ENCODE peak calls at places on chromosomes 13 and 19, in eight cellular contexts. One of them, this sample, is unnamed.

GRCh38 chr13:76697277-76697676 is 188.9 kb downstream of the KCTD12 start:
- DNase-seq in GF-D8: no peak
- DNase-seq in Ammon's horn: no peak
- DNase-seq in progenitor cell of endocrine pancreas: no peak
- DNase-seq in NCI-H1417: no peak
- DNase-seq in activated CD8-positive, alpha-beta memory T cell treated with anti-CD3 and anti-CD28 coated beads, Interleukin-2, amount 10 ng/mL, durations not matched to agents 7 days and 5 days: no peak
- DNase-seq in AG08395: no peak
- DNase-seq in ELR: no peak
- DNase-seq in this sample: no peak

GRCh38 chr19:3175761-3176714 is 2.5 kb upstream of the S1PR4 start:
- DNase-seq in ELR: peak; percentile 94
- DNase-seq in GF-D8: no peak
- DNase-seq in Ammon's horn: no peak
- DNase-seq in NCI-H1417: peak; percentile 27
- DNase-seq in AG08395: peak; percentile 31
- DNase-seq in activated CD8-positive, alpha-beta memory T cell treated with anti-CD3 and anti-CD28 coated beads, Interleukin-2, amount 10 ng/mL, durations not matched to agents 7 days and 5 days: no peak
- DNase-seq in progenitor cell of endocrine pancreas: no peak
- DNase-seq in this sample: no peak

GRCh38 chr19:58356236-58356970 is 3.1 kb upstream of the A1BG start:
- DNase-seq in AG08395: no peak
- DNase-seq in GF-D8: no peak
- DNase-seq in ELR: no peak
- DNase-seq in Ammon's horn: no peak
- DNase-seq in progenitor cell of endocrine pancreas: no peak
- DNase-seq in NCI-H1417: no peak
- DNase-seq in activated CD8-positive, alpha-beta memory T cell treated with anti-CD3 and anti-CD28 coated beads, Interleukin-2, amount 10 ng/mL, durations not matched to agents 7 days and 5 days: peak; percentile 71
- DNase-seq in this sample: no peak

GRCh38 chr13:93727301-93728141 is 500.9 kb downstream of the GPC6 start:
- DNase-seq in Ammon's horn: no peak
- DNase-seq in GF-D8: no peak
- DNase-seq in progenitor cell of endocrine pancreas: no peak
- DNase-seq in NCI-H1417: no peak
- DNase-seq in activated CD8-positive, alpha-beta memory T cell treated with anti-CD3 and anti-CD28 coated beads, Interleukin-2, amount 10 ng/mL, durations not matched to agents 7 days and 5 days: no peak
- DNase-seq in ELR: peak; percentile 60
- DNase-seq in AG08395: peak; percentile 15
- DNase-seq in this sample: no peak

GRCh38 chr13:97116754-97117153 is 105.4 kb upstream of the MBNL2 start:
- DNase-seq in AG08395: peak; percentile 62
- DNase-seq in ELR: peak; percentile 38
- DNase-seq in Ammon's horn: peak; percentile 62
- DNase-seq in GF-D8: no peak
- DNase-seq in progenitor cell of endocrine pancreas: no peak
- DNase-seq in NCI-H1417: peak; percentile 68
- DNase-seq in activated CD8-positive, alpha-beta memory T cell treated with anti-CD3 and anti-CD28 coated beads, Interleukin-2, amount 10 ng/mL, durations not matched to agents 7 days and 5 days: no peak
- DNase-seq in this sample: peak; percentile 42

GRCh38 chr19:13732337-13732736 is 32.0 kb upstream of the MRI1 start:
- DNase-seq in activated CD8-positive, alpha-beta memory T cell treated with anti-CD3 and anti-CD28 coated beads, Interleukin-2, amount 10 ng/mL, durations not matched to agents 7 days and 5 days: no peak
- DNase-seq in progenitor cell of endocrine pancreas: no peak
- DNase-seq in GF-D8: no peak
- DNase-seq in Ammon's horn: no peak
- DNase-seq in ELR: no peak
- DNase-seq in AG08395: no peak
- DNase-seq in NCI-H1417: peak; percentile 18
- DNase-seq in this sample: no peak

GRCh38 chr13:112693831-112694497 is 4.1 kb downstream of the ATP11A start:
- DNase-seq in activated CD8-positive, alpha-beta memory T cell treated with anti-CD3 and anti-CD28 coated beads, Interleukin-2, amount 10 ng/mL, durations not matched to agents 7 days and 5 days: no peak
- DNase-seq in GF-D8: peak; percentile 56
- DNase-seq in Ammon's horn: peak; percentile 50
- DNase-seq in NCI-H1417: no peak
- DNase-seq in progenitor cell of endocrine pancreas: no peak
- DNase-seq in ELR: peak; percentile 32
- DNase-seq in AG08395: peak; percentile 79
- DNase-seq in this sample: no peak

GRCh38 chr19:49879243-49879960 is 1.9 kb downstream of the TBC1D17 start:
- DNase-seq in AG08395: no peak
- DNase-seq in GF-D8: no peak
- DNase-seq in activated CD8-positive, alpha-beta memory T cell treated with anti-CD3 and anti-CD28 coated beads, Interleukin-2, amount 10 ng/mL, durations not matched to agents 7 days and 5 days: no peak
- DNase-seq in Ammon's horn: no peak
- DNase-seq in progenitor cell of endocrine pancreas: no peak
- DNase-seq in NCI-H1417: no peak
- DNase-seq in ELR: no peak
- DNase-seq in this sample: no peak

GRCh38 chr19:661427-662196 is 1.4 kb downstream of the RNF126 start:
- DNase-seq in Ammon's horn: no peak
- DNase-seq in progenitor cell of endocrine pancreas: no peak
- DNase-seq in NCI-H1417: no peak
- DNase-seq in AG08395: peak; percentile 46
- DNase-seq in GF-D8: peak; percentile 40
- DNase-seq in ELR: peak; percentile 28
- DNase-seq in activated CD8-positive, alpha-beta memory T cell treated with anti-CD3 and anti-CD28 coated beads, Interleukin-2, amount 10 ng/mL, durations not matched to agents 7 days and 5 days: peak; percentile 83
- DNase-seq in this sample: no peak

GRCh38 chr19:52910648-52911047 is 12.6 kb downstream of the ZNF888 start:
- DNase-seq in Ammon's horn: no peak
- DNase-seq in ELR: no peak
- DNase-seq in progenitor cell of endocrine pancreas: no peak
- DNase-seq in AG08395: no peak
- DNase-seq in NCI-H1417: no peak
- DNase-seq in activated CD8-positive, alpha-beta memory T cell treated with anti-CD3 and anti-CD28 coated beads, Interleukin-2, amount 10 ng/mL, durations not matched to agents 7 days and 5 days: no peak
- DNase-seq in GF-D8: no peak
- DNase-seq in this sample: no peak

GRCh38 chr13:24228852-24229458 is 68.4 kb downstream of the SPATA13 start:
- DNase-seq in GF-D8: peak; percentile 13
- DNase-seq in ELR: peak; percentile 78
- DNase-seq in Ammon's horn: peak; percentile 89
- DNase-seq in NCI-H1417: peak; percentile 61
- DNase-seq in activated CD8-positive, alpha-beta memory T cell treated with anti-CD3 and anti-CD28 coated beads, Interleukin-2, amount 10 ng/mL, durations not matched to agents 7 days and 5 days: peak; percentile 61
- DNase-seq in progenitor cell of endocrine pancreas: no peak
- DNase-seq in AG08395: peak; percentile 69
- DNase-seq in this sample: peak; percentile 64

GRCh38 chr13:113935081-113935511 is 38.8 kb downstream of the C13orf46 start:
- DNase-seq in Ammon's horn: no peak
- DNase-seq in progenitor cell of endocrine pancreas: no peak
- DNase-seq in AG08395: no peak
- DNase-seq in activated CD8-positive, alpha-beta memory T cell treated with anti-CD3 and anti-CD28 coated beads, Interleukin-2, amount 10 ng/mL, durations not matched to agents 7 days and 5 days: no peak
- DNase-seq in GF-D8: no peak
- DNase-seq in NCI-H1417: no peak
- DNase-seq in ELR: no peak
- DNase-seq in this sample: no peak

GRCh38 chr19:40489882-40490230 is 23.1 kb downstream of the SPTBN4 start:
- DNase-seq in Ammon's horn: no peak
- DNase-seq in AG08395: no peak
- DNase-seq in GF-D8: no peak
- DNase-seq in ELR: no peak
- DNase-seq in progenitor cell of endocrine pancreas: no peak
- DNase-seq in NCI-H1417: no peak
- DNase-seq in activated CD8-positive, alpha-beta memory T cell treated with anti-CD3 and anti-CD28 coated beads, Interleukin-2, amount 10 ng/mL, durations not matched to agents 7 days and 5 days: no peak
- DNase-seq in this sample: no peak

GRCh38 chr19:49161987-49162386 is 4.4 kb downstream of the TRPM4 start:
- DNase-seq in progenitor cell of endocrine pancreas: no peak
- DNase-seq in ELR: peak; percentile 48
- DNase-seq in activated CD8-positive, alpha-beta memory T cell treated with anti-CD3 and anti-CD28 coated beads, Interleukin-2, amount 10 ng/mL, durations not matched to agents 7 days and 5 days: no peak
- DNase-seq in AG08395: no peak
- DNase-seq in Ammon's horn: no peak
- DNase-seq in NCI-H1417: no peak
- DNase-seq in GF-D8: no peak
- DNase-seq in this sample: no peak

GRCh38 chr13:102517959-102518358 is 78.8 kb upstream of the TPP2 start:
- DNase-seq in ELR: peak; percentile 6
- DNase-seq in NCI-H1417: no peak
- DNase-seq in activated CD8-positive, alpha-beta memory T cell treated with anti-CD3 and anti-CD28 coated beads, Interleukin-2, amount 10 ng/mL, durations not matched to agents 7 days and 5 days: no peak
- DNase-seq in Ammon's horn: no peak
- DNase-seq in AG08395: no peak
- DNase-seq in GF-D8: no peak
- DNase-seq in progenitor cell of endocrine pancreas: no peak
- DNase-seq in this sample: no peak

GRCh38 chr13:62747152-62747551 is 1331.5 kb upstream of the PCDH20 start:
- DNase-seq in GF-D8: no peak
- DNase-seq in activated CD8-positive, alpha-beta memory T cell treated with anti-CD3 and anti-CD28 coated beads, Interleukin-2, amount 10 ng/mL, durations not matched to agents 7 days and 5 days: no peak
- DNase-seq in Ammon's horn: no peak
- DNase-seq in ELR: peak; percentile 68
- DNase-seq in AG08395: no peak
- DNase-seq in progenitor cell of endocrine pancreas: no peak
- DNase-seq in NCI-H1417: no peak
- DNase-seq in this sample: no peak

GRCh38 chr19:8525401-8525684 is 11.4 kb upstream of the ZNF414 start:
- DNase-seq in NCI-H1417: no peak
- DNase-seq in ELR: no peak
- DNase-seq in activated CD8-positive, alpha-beta memory T cell treated with anti-CD3 and anti-CD28 coated beads, Interleukin-2, amount 10 ng/mL, durations not matched to agents 7 days and 5 days: no peak
- DNase-seq in Ammon's horn: no peak
- DNase-seq in AG08395: no peak
- DNase-seq in GF-D8: no peak
- DNase-seq in progenitor cell of endocrine pancreas: no peak
- DNase-seq in this sample: no peak

GRCh38 chr19:33639034-33639681 is 17.4 kb downstream of the CHST8 start:
- DNase-seq in NCI-H1417: peak; percentile 98
- DNase-seq in activated CD8-positive, alpha-beta memory T cell treated with anti-CD3 and anti-CD28 coated beads, Interleukin-2, amount 10 ng/mL, durations not matched to agents 7 days and 5 days: no peak
- DNase-seq in GF-D8: no peak
- DNase-seq in Ammon's horn: no peak
- DNase-seq in AG08395: no peak
- DNase-seq in ELR: no peak
- DNase-seq in progenitor cell of endocrine pancreas: no peak
- DNase-seq in this sample: no peak

GRCh38 chr13:49733181-49733951 is 42.1 kb upstream of the EBPL start:
- DNase-seq in progenitor cell of endocrine pancreas: no peak
- DNase-seq in activated CD8-positive, alpha-beta memory T cell treated with anti-CD3 and anti-CD28 coated beads, Interleukin-2, amount 10 ng/mL, durations not matched to agents 7 days and 5 days: no peak
- DNase-seq in Ammon's horn: no peak
- DNase-seq in ELR: peak; percentile 3
- DNase-seq in NCI-H1417: no peak
- DNase-seq in GF-D8: peak; percentile 53
- DNase-seq in AG08395: no peak
- DNase-seq in this sample: no peak

GRCh38 chr13:101915755-101916107 is 463.3 kb downstream of the ITGBL1 start:
- DNase-seq in progenitor cell of endocrine pancreas: no peak
- DNase-seq in NCI-H1417: peak; percentile 92
- DNase-seq in GF-D8: no peak
- DNase-seq in ELR: no peak
- DNase-seq in activated CD8-positive, alpha-beta memory T cell treated with anti-CD3 and anti-CD28 coated beads, Interleukin-2, amount 10 ng/mL, durations not matched to agents 7 days and 5 days: no peak
- DNase-seq in Ammon's horn: no peak
- DNase-seq in AG08395: no peak
- DNase-seq in this sample: no peak

GRCh38 chr19:51692065-51692915 is 840 bp upstream of the SPACA6 start:
- DNase-seq in activated CD8-positive, alpha-beta memory T cell treated with anti-CD3 and anti-CD28 coated beads, Interleukin-2, amount 10 ng/mL, durations not matched to agents 7 days and 5 days: no peak
- DNase-seq in NCI-H1417: peak; percentile 10
- DNase-seq in progenitor cell of endocrine pancreas: no peak
- DNase-seq in AG08395: no peak
- DNase-seq in Ammon's horn: no peak
- DNase-seq in ELR: no peak
- DNase-seq in GF-D8: no peak
- DNase-seq in this sample: no peak

GRCh38 chr19:16456652-16457194 is 15.0 kb downstream of the EPS15L1 start:
- DNase-seq in progenitor cell of endocrine pancreas: no peak
- DNase-seq in activated CD8-positive, alpha-beta memory T cell treated with anti-CD3 and anti-CD28 coated beads, Interleukin-2, amount 10 ng/mL, durations not matched to agents 7 days and 5 days: no peak
- DNase-seq in Ammon's horn: no peak
- DNase-seq in GF-D8: no peak
- DNase-seq in NCI-H1417: no peak
- DNase-seq in AG08395: no peak
- DNase-seq in ELR: peak; percentile 15
- DNase-seq in this sample: no peak

GRCh38 chr13:87887459-87888123 is 216.4 kb downstream of the SLITRK5 start:
- DNase-seq in GF-D8: no peak
- DNase-seq in activated CD8-positive, alpha-beta memory T cell treated with anti-CD3 and anti-CD28 coated beads, Interleukin-2, amount 10 ng/mL, durations not matched to agents 7 days and 5 days: no peak
- DNase-seq in AG08395: no peak
- DNase-seq in NCI-H1417: peak; percentile 72
- DNase-seq in Ammon's horn: no peak
- DNase-seq in progenitor cell of endocrine pancreas: no peak
- DNase-seq in ELR: no peak
- DNase-seq in this sample: no peak

GRCh38 chr13:70893832-70894231 is 785.6 kb upstream of the KLHL1 start:
- DNase-seq in AG08395: no peak
- DNase-seq in activated CD8-positive, alpha-beta memory T cell treated with anti-CD3 and anti-CD28 coated beads, Interleukin-2, amount 10 ng/mL, durations not matched to agents 7 days and 5 days: no peak
- DNase-seq in GF-D8: peak; percentile 33
- DNase-seq in progenitor cell of endocrine pancreas: no peak
- DNase-seq in Ammon's horn: no peak
- DNase-seq in ELR: peak; percentile 19
- DNase-seq in NCI-H1417: no peak
- DNase-seq in this sample: peak; percentile 3

GRCh38 chr13:23844132-23844531 is 45.1 kb downstream of the MIPEP start:
- DNase-seq in GF-D8: no peak
- DNase-seq in Ammon's horn: no peak
- DNase-seq in NCI-H1417: no peak
- DNase-seq in ELR: no peak
- DNase-seq in AG08395: no peak
- DNase-seq in progenitor cell of endocrine pancreas: no peak
- DNase-seq in activated CD8-positive, alpha-beta memory T cell treated with anti-CD3 and anti-CD28 coated beads, Interleukin-2, amount 10 ng/mL, durations not matched to agents 7 days and 5 days: no peak
- DNase-seq in this sample: no peak